ENCODE peak calls at places on chromosome 20, in nine cellular contexts. N is tibial nerve, R is IMR-90, A is right lobe of liver, P is breast epithelium, G is ovary, Q is Peyer's patch, Y is uterus, C is A549. J is an unnamed sample.

GRCh38 chr20:33443006-33443511 is 504 bp downstream of the SNTA1 start:
- DNase-seq in R (no peak), Y (peak; percentile 33), C (peak; percentile 17), N (no peak), A (peak; percentile 64), Q (peak; percentile 58), G (peak; percentile 70), P (no peak), J (peak; percentile 76)

GRCh38 chr20:37251836-37252477 is 9.7 kb downstream of the GHRH start:
- DNase-seq in P (no peak), N (no peak), Q (no peak), Y (no peak), G (no peak), R (no peak), A (no peak), C (no peak), J (no peak)

GRCh38 chr20:51404297-51405060 is 138.0 kb downstream of the NFATC2 start:
- DNase-seq in C (no peak), Y (no peak), Q (no peak), R (no peak), P (no peak), A (no peak), N (no peak), G (no peak), J (no peak)

GRCh38 chr20:46893877-46894578 is 615 bp upstream of the EYA2 start:
- DNase-seq in G (no peak), R (no peak), Y (no peak), Q (no peak), N (no peak), A (no peak), C (peak; percentile 33), P (no peak), J (no peak)

GRCh38 chr20:56400001-56400640 is 7.7 kb downstream of the CSTF1 start:
- DNase-seq in A (no peak), C (peak; percentile 41), R (peak; percentile 84), G (peak; percentile 46), Q (no peak), N (no peak), P (no peak), Y (no peak), J (no peak)

GRCh38 chr20:12179692-12180091 is 262.0 kb downstream of the BTBD3 start:
- DNase-seq in R (no peak), A (no peak), Y (no peak), P (no peak), C (no peak), N (no peak), Q (no peak), G (no peak), J (no peak)

GRCh38 chr20:56360133-56360898 is 1.5 kb downstream of the FAM210B start:
- DNase-seq in Q (no peak), P (no peak), N (no peak), Y (no peak), R (no peak), G (no peak), C (no peak), A (peak; percentile 80), J (no peak)

GRCh38 chr20:35226126-35226774 is at the start of gene MMP24:
- DNase-seq in N (no peak), G (no peak), Y (no peak), A (no peak), P (no peak), R (no peak), Q (no peak), C (no peak), J (no peak)

GRCh38 chr20:13492001-13492480 is 146.7 kb downstream of the TASP1 start:
- DNase-seq in Q (no peak), G (no peak), Y (peak; percentile 23), R (peak; percentile 72), C (peak; percentile 25), N (peak; percentile 40), P (peak; percentile 85), A (no peak), J (peak; percentile 83)

GRCh38 chr20:58822748-58823730 is 27.7 kb downstream of the GNAS-AS1 start:
- DNase-seq in Q (peak; percentile 25), N (no peak), C (no peak), R (no peak), A (no peak), G (no peak), Y (no peak), P (no peak), J (no peak)

GRCh38 chr20:46071573-46071972 is 18.2 kb downstream of the NCOA5 start:
- DNase-seq in G (no peak), Y (no peak), N (no peak), Q (no peak), A (no peak), R (no peak), C (no peak), P (no peak), J (no peak)

DNA sequence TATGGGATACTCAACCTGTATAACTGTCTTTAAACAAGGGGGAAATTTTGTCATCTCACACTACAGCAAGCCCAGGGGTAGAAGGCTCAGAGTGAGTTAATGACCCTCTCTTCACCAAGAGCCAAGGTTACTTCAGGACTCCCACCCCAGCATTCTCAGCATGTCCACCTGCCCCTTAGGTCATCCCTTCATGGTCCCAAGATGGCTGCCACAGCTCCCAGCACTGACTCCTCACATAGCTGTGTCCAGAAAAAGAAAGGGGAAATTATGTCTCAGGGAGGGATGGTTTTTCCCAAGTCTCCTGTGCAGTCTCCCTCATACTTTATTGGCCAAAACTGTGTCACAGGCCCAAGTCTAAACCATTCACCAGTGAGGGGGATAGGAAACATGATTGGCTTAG is 36.9 kb downstream of the HM13 start:
- DNase-seq in P (no peak), A (no peak), N (no peak), R (no peak), G (no peak), C (no peak), Y (no peak), Q (no peak), J (no peak)
- H3K27ac ChIP-seq in P (no peak overlapping the region), A (no peak overlapping the region), N (no peak overlapping the region), R (no peak overlapping the region), G (no peak overlapping the region), C (no peak overlapping the region), Y (no peak overlapping the region), Q (no peak overlapping the region), J (no peak overlapping the region)

GRCh38 chr20:63202811-63203526 is 13.0 kb downstream of the YTHDF1 start:
- DNase-seq in C (no peak), G (no peak), Y (no peak), R (no peak), P (no peak), Q (no peak), N (no peak), A (peak; percentile 22), J (no peak)
- TF ChIP-seq POLR2A in C (no peak), G (no peak), Y (no peak), R (no peak), P (no peak), Q (no peak), N (no peak), A (no peak), J (no peak)

GRCh38 chr20:62885808-62886708 is 24.4 kb upstream of the TCFL5 start:
- DNase-seq in N (no peak), R (no peak), Y (no peak), P (no peak), G (no peak), C (no peak), A (peak; percentile 64), Q (no peak), J (no peak)

GRCh38 chr20:62888406-62888805 is 26.8 kb upstream of the TCFL5 start:
- DNase-seq in R (no peak), N (no peak), A (peak; percentile 50), P (no peak), G (no peak), Y (no peak), C (no peak), Q (no peak), J (no peak)

GRCh38 chr20:62886709-62887058 is 25.1 kb upstream of the TCFL5 start:
- DNase-seq in Y (no peak), A (peak; percentile 28), Q (no peak), C (no peak), R (no peak), G (no peak), P (no peak), N (no peak), J (no peak)

GRCh38 chr20:62887860-62888239 is 26.2 kb upstream of the TCFL5 start:
- DNase-seq in G (no peak), Y (no peak), N (no peak), C (no peak), R (no peak), Q (no peak), A (peak; percentile 31), P (no peak), J (no peak)

DNA sequence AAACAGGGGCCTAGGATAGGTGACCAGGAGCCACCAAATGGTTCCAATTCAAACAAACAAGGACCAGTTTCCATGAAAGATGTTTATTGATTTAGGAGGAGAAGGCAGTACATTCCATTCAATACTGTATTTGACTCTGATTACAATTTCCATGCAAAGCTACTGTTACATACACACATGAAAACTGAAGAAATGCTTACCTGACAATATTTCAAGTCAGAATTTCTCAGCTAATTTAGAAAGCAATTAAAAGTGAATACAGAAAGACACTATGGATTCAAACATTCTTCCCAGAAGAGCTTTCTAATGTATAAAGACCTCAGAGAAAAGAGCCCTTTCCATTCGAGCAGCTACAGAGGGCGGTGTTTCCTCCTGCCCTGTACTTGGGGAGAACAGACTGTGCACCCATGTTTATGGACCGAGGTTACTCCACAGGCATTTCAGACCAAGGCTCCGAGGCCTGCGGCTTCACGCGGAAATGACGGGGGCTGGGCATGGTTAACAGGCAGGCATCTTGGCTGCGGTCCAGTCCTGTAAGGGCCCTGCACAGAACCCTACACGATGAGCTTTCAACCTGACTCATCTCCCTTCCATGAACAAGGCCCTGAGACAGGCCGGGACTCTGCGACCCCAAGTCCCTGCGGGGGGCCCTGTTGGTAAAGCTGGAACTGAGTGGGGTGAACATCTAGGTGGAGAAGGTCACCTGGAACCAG is 25.7 kb upstream of the TCFL5 start:
- DNase-seq in G (no peak), C (no peak), N (no peak), Q (peak; percentile 79), R (peak; percentile 96), Y (no peak), P (no peak), A (peak; percentile 63), J (no peak)
- H3K27ac ChIP-seq in G (no peak overlapping the region), C (no peak overlapping the region), N (no peak overlapping the region), Q (no peak overlapping the region), R (peak overlapping the region; percentile 45), Y (no peak overlapping the region), P (no peak overlapping the region), A (no peak overlapping the region), J (no peak overlapping the region)

GRCh38 chr20:50192364-50193168 is 1.9 kb downstream of the CEBPB start:
- DNase-seq in C (peak; percentile 87), Y (peak; percentile 92), Q (peak; percentile 84), N (peak; percentile 73), G (peak; percentile 86), A (peak; percentile 77), P (peak; percentile 87), R (peak; percentile 89), J (peak; percentile 91)

GRCh38 chr20:50194831-50195523 is 4.3 kb downstream of the CEBPB start:
- DNase-seq in Y (no peak), C (no peak), P (no peak), R (no peak), G (no peak), A (no peak), N (no peak), Q (no peak), J (no peak)

GRCh38 chr20:50193169-50193850 is 2.7 kb downstream of the CEBPB start:
- DNase-seq in P (no peak), Q (no peak), N (no peak), G (peak; percentile 49), R (peak; percentile 73), C (no peak), Y (no peak), A (peak; percentile 72), J (no peak)

GRCh38 chr20:50195524-50196120 is 5.0 kb downstream of the CEBPB start:
- DNase-seq in Q (no peak), N (no peak), G (no peak), A (no peak), R (peak; percentile 64), P (no peak), Y (no peak), C (no peak), J (no peak)

GRCh38 chr20:50193851-50194830 is 3.5 kb downstream of the CEBPB start:
- DNase-seq in Q (no peak), R (peak; percentile 57), A (peak; percentile 88), C (no peak), P (no peak), G (peak; percentile 55), Y (no peak), N (no peak), J (no peak)
- TF ChIP-seq POLR2A in Q (no peak), R (peak; percentile 3), A (peak; percentile 53), C (no peak), P (peak; percentile 11), G (peak; percentile 18), Y (no peak), N (no peak), J (no peak)

J was measured in suprapubic skin.